ENCODE peak calls at places on chromosomes 5 and 9, in six cellular contexts. One of them, this sample, is unnamed.

GRCh38 chr5:87069974-87070608 is 197.6 kb upstream of the RASA1 start:
- DNase-seq in SK-N-SH: no peak
- DNase-seq in HCT116: peak; percentile 21
- DNase-seq in HepG2: no peak
- DNase-seq in GM12878: peak; percentile 59
- DNase-seq in K562: peak; percentile 17
- DNase-seq in this sample: peak; percentile 38

GRCh38 chr5:32852535-32852934 is 141.4 kb downstream of the NPR3 start:
- DNase-seq in K562: no peak
- DNase-seq in HCT116: no peak
- DNase-seq in SK-N-SH: no peak
- DNase-seq in HepG2: peak; percentile 22
- DNase-seq in GM12878: no peak
- DNase-seq in this sample: peak; percentile 86

GRCh38 chr5:97838214-97838613 is 655.2 kb upstream of the RIOK2 start:
- DNase-seq in HCT116: peak; percentile 48
- DNase-seq in SK-N-SH: no peak
- DNase-seq in HepG2: no peak
- DNase-seq in K562: no peak
- DNase-seq in GM12878: peak; percentile 58
- DNase-seq in this sample: no peak

GRCh38 chr9:21336467-21336866 is 1.3 kb upstream of the KLHL9 start:
- DNase-seq in GM12878: no peak
- DNase-seq in K562: no peak
- DNase-seq in SK-N-SH: no peak
- DNase-seq in HepG2: peak; percentile 33
- DNase-seq in HCT116: no peak
- DNase-seq in this sample: peak; percentile 20

GRCh38 chr5:135213034-135213386 is 179.0 kb upstream of the PITX1 start:
- DNase-seq in HCT116: no peak
- DNase-seq in SK-N-SH: no peak
- DNase-seq in HepG2: no peak
- DNase-seq in K562: no peak
- DNase-seq in GM12878: no peak
- DNase-seq in this sample: no peak

GRCh38 chr5:147348046-147348445 is 113.2 kb downstream of the STK32A start:
- DNase-seq in HCT116: no peak
- DNase-seq in SK-N-SH: no peak
- DNase-seq in HepG2: no peak
- DNase-seq in K562: no peak
- DNase-seq in GM12878: no peak
- DNase-seq in this sample: no peak

GRCh38 chr9:113712053-113712452 is 164.1 kb upstream of the ZNF618 start:
- DNase-seq in HCT116: no peak
- DNase-seq in GM12878: no peak
- DNase-seq in K562: no peak
- DNase-seq in HepG2: no peak
- DNase-seq in SK-N-SH: no peak
- DNase-seq in this sample: no peak

GRCh38 chr9:72931437-72931836 is 21.4 kb downstream of the ALDH1A1 start:
- DNase-seq in K562: no peak
- DNase-seq in GM12878: no peak
- DNase-seq in HepG2: no peak
- DNase-seq in SK-N-SH: no peak
- DNase-seq in HCT116: no peak
- DNase-seq in this sample: no peak

GRCh38 chr5:57749396-57749795 is 266.8 kb upstream of the ACTBL2 start:
- DNase-seq in HCT116: no peak
- DNase-seq in GM12878: no peak
- DNase-seq in HepG2: no peak
- DNase-seq in SK-N-SH: no peak
- DNase-seq in K562: no peak
- DNase-seq in this sample: no peak

GRCh38 chr5:96880402-96881164 is 4.3 kb downstream of the ERAP2 start:
- DNase-seq in HepG2: no peak
- DNase-seq in K562: no peak
- DNase-seq in SK-N-SH: no peak
- DNase-seq in GM12878: no peak
- DNase-seq in HCT116: no peak
- DNase-seq in this sample: no peak

GRCh38 chr5:135028791-135029467 is 5.1 kb downstream of the PITX1 start:
- DNase-seq in HepG2: no peak
- DNase-seq in SK-N-SH: peak; percentile 65
- DNase-seq in GM12878: no peak
- DNase-seq in K562: no peak
- DNase-seq in HCT116: no peak
- DNase-seq in this sample: peak; percentile 79

GRCh38 chr5:55062039-55062779 is 38.2 kb downstream of the GZMK start:
- DNase-seq in HCT116: no peak
- DNase-seq in K562: no peak
- DNase-seq in HepG2: no peak
- DNase-seq in GM12878: no peak
- DNase-seq in SK-N-SH: no peak
- DNase-seq in this sample: no peak

GRCh38 chr9:18638448-18639249 is 164.7 kb downstream of the ADAMTSL1 start:
- DNase-seq in SK-N-SH: no peak
- DNase-seq in HCT116: no peak
- DNase-seq in K562: no peak
- DNase-seq in HepG2: no peak
- DNase-seq in GM12878: no peak
- DNase-seq in this sample: no peak

GRCh38 chr9:99489043-99489378 is 266.9 kb downstream of the SEC61B start:
- DNase-seq in SK-N-SH: peak; percentile 51
- DNase-seq in HCT116: no peak
- DNase-seq in GM12878: no peak
- DNase-seq in HepG2: no peak
- DNase-seq in K562: no peak
- DNase-seq in this sample: no peak

GRCh38 chr9:94623253-94623652 is 16.1 kb downstream of the FBP1 start:
- DNase-seq in K562: peak; percentile 68
- DNase-seq in SK-N-SH: peak; percentile 67
- DNase-seq in GM12878: no peak
- DNase-seq in HepG2: peak; percentile 85
- DNase-seq in HCT116: peak; percentile 59
- DNase-seq in this sample: peak; percentile 77

GRCh38 chr5:75678155-75678554 is 39.1 kb downstream of the POC5 start:
- DNase-seq in HCT116: no peak
- DNase-seq in HepG2: no peak
- DNase-seq in GM12878: no peak
- DNase-seq in K562: no peak
- DNase-seq in SK-N-SH: no peak
- DNase-seq in this sample: no peak

GRCh38 chr9:101528015-101528414 is 5.6 kb upstream of the RNF20 start:
- DNase-seq in SK-N-SH: no peak
- DNase-seq in HepG2: no peak
- DNase-seq in HCT116: no peak
- DNase-seq in GM12878: no peak
- DNase-seq in K562: no peak
- DNase-seq in this sample: no peak

GRCh38 chr9:89661956-89662717 is 57.3 kb downstream of the GADD45G start:
- DNase-seq in HCT116: peak; percentile 35
- DNase-seq in GM12878: no peak
- DNase-seq in K562: peak; percentile 60
- DNase-seq in HepG2: peak; percentile 75
- DNase-seq in SK-N-SH: peak; percentile 96
- DNase-seq in this sample: peak; percentile 94

GRCh38 chr5:52945040-52945439 is 44.1 kb upstream of the ITGA2 start:
- DNase-seq in HCT116: no peak
- DNase-seq in K562: no peak
- DNase-seq in SK-N-SH: no peak
- DNase-seq in HepG2: no peak
- DNase-seq in GM12878: no peak
- DNase-seq in this sample: no peak

GRCh38 chr9:92648447-92649406 is 21.2 kb downstream of the IPPK start:
- DNase-seq in HCT116: no peak
- DNase-seq in GM12878: no peak
- DNase-seq in K562: no peak
- DNase-seq in HepG2: no peak
- DNase-seq in SK-N-SH: peak; percentile 61
- DNase-seq in this sample: no peak

GRCh38 chr5:72205431-72206009 is 98.2 kb downstream of the MAP1B start:
- DNase-seq in K562: no peak
- DNase-seq in HepG2: no peak
- DNase-seq in SK-N-SH: no peak
- DNase-seq in HCT116: no peak
- DNase-seq in GM12878: no peak
- DNase-seq in this sample: no peak

GRCh38 chr9:126498331-126498730 is 115.4 kb upstream of the LMX1B start:
- DNase-seq in HCT116: no peak
- DNase-seq in SK-N-SH: no peak
- DNase-seq in K562: no peak
- DNase-seq in GM12878: no peak
- DNase-seq in HepG2: no peak
- DNase-seq in this sample: no peak

GRCh38 chr5:178399723-178400115 is 167.1 kb upstream of the PHYKPL start:
- DNase-seq in HCT116: no peak
- DNase-seq in K562: no peak
- DNase-seq in HepG2: no peak
- DNase-seq in GM12878: no peak
- DNase-seq in SK-N-SH: peak; percentile 40
- DNase-seq in this sample: no peak

GRCh38 chr5:51500-51823 is 40.5 kb upstream of the PLEKHG4B start:
- DNase-seq in SK-N-SH: no peak
- DNase-seq in HCT116: no peak
- DNase-seq in K562: no peak
- DNase-seq in HepG2: no peak
- DNase-seq in GM12878: no peak
- DNase-seq in this sample: no peak

GRCh38 chr9:129036923-129037766 is 719 bp downstream of the MIGA2 start:
- DNase-seq in HepG2: no peak
- DNase-seq in SK-N-SH: no peak
- DNase-seq in GM12878: no peak
- DNase-seq in HCT116: no peak
- DNase-seq in K562: peak; percentile 33
- DNase-seq in this sample: no peak

GRCh38 chr9:113632776-113633590 is 169.5 kb downstream of the RGS3 start:
- DNase-seq in K562: no peak
- DNase-seq in SK-N-SH: no peak
- DNase-seq in HCT116: no peak
- DNase-seq in HepG2: no peak
- DNase-seq in GM12878: no peak
- DNase-seq in this sample: no peak

GRCh38 chr9:6669881-6670280 is 24.4 kb upstream of the GLDC start:
- DNase-seq in HepG2: no peak
- DNase-seq in SK-N-SH: no peak
- DNase-seq in K562: no peak
- DNase-seq in HCT116: no peak
- DNase-seq in GM12878: no peak
- DNase-seq in this sample: no peak

GRCh38 chr9:134320916-134321570 is 5.2 kb upstream of the RXRA start:
- DNase-seq in K562: no peak
- DNase-seq in GM12878: no peak
- DNase-seq in HepG2: peak; percentile 81
- DNase-seq in SK-N-SH: no peak
- DNase-seq in HCT116: no peak
- DNase-seq in this sample: no peak

GRCh38 chr9:126647585-126648110 is 33.9 kb downstream of the LMX1B start:
- DNase-seq in SK-N-SH: no peak
- DNase-seq in K562: no peak
- DNase-seq in GM12878: no peak
- DNase-seq in HepG2: no peak
- DNase-seq in HCT116: no peak
- DNase-seq in this sample: no peak

GRCh38 chr9:13956107-13956506 is 357.8 kb downstream of the NFIB start:
- DNase-seq in HCT116: no peak
- DNase-seq in GM12878: no peak
- DNase-seq in K562: no peak
- DNase-seq in SK-N-SH: no peak
- DNase-seq in HepG2: no peak
- DNase-seq in this sample: no peak

GRCh38 chr9:130997925-130998595 is 10.9 kb upstream of the LAMC3 start:
- DNase-seq in HepG2: peak; percentile 56
- DNase-seq in K562: peak; percentile 100
- DNase-seq in GM12878: no peak
- DNase-seq in HCT116: peak; percentile 60
- DNase-seq in SK-N-SH: peak; percentile 96
- DNase-seq in this sample: peak; percentile 95
- TF ChIP-seq REST in HepG2: no peak
- TF ChIP-seq REST in K562: no peak
- TF ChIP-seq REST in GM12878: no peak
- TF ChIP-seq REST in HCT116: no peak
- TF ChIP-seq REST in SK-N-SH: peak; percentile 15
- TF ChIP-seq REST in this sample: no peak

GRCh38 chr5:56278267-56278826 is 45.2 kb upstream of the ANKRD55 start:
- DNase-seq in SK-N-SH: no peak
- DNase-seq in GM12878: no peak
- DNase-seq in HepG2: no peak
- DNase-seq in HCT116: no peak
- DNase-seq in K562: no peak
- DNase-seq in this sample: peak; percentile 23
- H2AFZ ChIP-seq in SK-N-SH: peak overlapping the region; percentile 29
- H2AFZ ChIP-seq in GM12878: no peak overlapping the region
- H2AFZ ChIP-seq in HepG2: no peak overlapping the region
- H2AFZ ChIP-seq in HCT116: no peak overlapping the region
- H2AFZ ChIP-seq in K562: no peak overlapping the region
- H2AFZ ChIP-seq in this sample: peak overlapping the region; percentile 63

DNA sequence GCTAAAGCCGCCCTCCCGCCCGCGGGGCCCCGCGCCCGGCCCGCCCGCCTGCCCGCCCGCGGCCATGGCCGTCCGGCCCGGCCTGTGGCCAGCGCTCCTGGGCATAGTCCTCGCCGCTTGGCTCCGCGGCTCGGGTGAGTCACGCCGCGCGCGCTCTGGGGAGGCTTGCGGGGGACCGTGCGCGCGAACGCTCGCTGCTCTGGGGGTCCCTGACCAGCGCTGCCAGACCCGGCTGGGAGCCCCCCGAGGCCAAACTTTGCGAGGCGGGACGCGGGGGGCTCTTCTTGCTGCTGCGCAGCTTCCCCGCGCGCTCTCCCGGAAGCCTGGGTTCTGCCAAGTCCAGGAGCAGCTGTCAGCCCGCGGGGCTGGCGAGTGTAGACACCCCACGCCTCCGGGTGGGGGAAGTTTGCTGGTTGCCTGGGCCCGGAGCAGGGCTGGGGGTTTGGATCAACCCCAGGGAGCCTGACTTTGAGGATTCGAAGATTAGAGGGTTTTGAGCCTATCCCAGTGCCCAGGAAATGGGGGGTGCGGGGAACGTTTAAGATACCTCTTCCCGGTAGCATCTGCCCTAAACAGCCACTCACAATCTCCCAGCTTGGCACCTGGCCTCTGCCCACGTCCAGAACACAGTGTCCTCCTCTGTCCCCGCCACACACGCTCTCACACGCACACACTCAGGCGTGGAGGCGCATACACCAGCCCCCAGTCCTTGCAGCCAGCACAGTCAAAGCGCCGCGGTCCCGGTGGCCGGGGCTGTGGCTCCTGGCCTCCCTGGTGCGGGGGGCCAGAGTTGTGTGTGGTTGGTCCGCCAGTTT is 535 bp downstream of the UNC5A start:
- DNase-seq in GM12878: no peak
- DNase-seq in HCT116: no peak
- DNase-seq in HepG2: no peak
- DNase-seq in K562: no peak
- DNase-seq in SK-N-SH: peak; percentile 65
- DNase-seq in this sample: peak; percentile 62
- TF ChIP-seq REST in GM12878: no peak
- TF ChIP-seq REST in HCT116: no peak
- TF ChIP-seq REST in HepG2: no peak
- TF ChIP-seq REST in K562: no peak
- TF ChIP-seq REST in SK-N-SH: no peak
- TF ChIP-seq REST in this sample: no peak

GRCh38 chr5:37951946-37952721 is 112.3 kb upstream of the GDNF start:
- DNase-seq in K562: no peak
- DNase-seq in SK-N-SH: no peak
- DNase-seq in HCT116: no peak
- DNase-seq in GM12878: no peak
- DNase-seq in HepG2: no peak
- DNase-seq in this sample: peak; percentile 50
- H2AFZ ChIP-seq in K562: peak overlapping the region; percentile 51
- H2AFZ ChIP-seq in SK-N-SH: peak overlapping the region; percentile 22
- H2AFZ ChIP-seq in HCT116: no peak overlapping the region
- H2AFZ ChIP-seq in GM12878: no peak overlapping the region
- H2AFZ ChIP-seq in HepG2: no peak overlapping the region
- H2AFZ ChIP-seq in this sample: peak overlapping the region; percentile 85

This sample was measured in GM23338.